ENCODE peak calls at places on chromosomes 4 and X, in five cellular contexts. H is activated T-cell treated with anti-CD3 and anti-CD28 coated beads for 24 hours; V is stimulated activated CD4-positive, alpha-beta T cell treated with anti-CD3 and anti-CD28 coated beads, Interleukin-15, amount 100 ng/mL, for 24 hours; J is caudate nucleus; L is stimulated activated naive CD4-positive, alpha-beta T cell treated with Interleukin-2 at 50 U/mL for 16 hours. N is an unnamed sample.
A peak's percentile ranks its signal among the peaks of the same experiment; 100 is the strongest.

GRCh38 chr4:69936566-69936965 is 5.7 kb downstream of the CSN1S1 start:
- DNase-seq in H (no peak), V (no peak), J (no peak), L (no peak), N (no peak)

GRCh38 chrX:151703487-151703886 is 8.2 kb downstream of the PRRG3 start:
- DNase-seq in H (no peak), V (no peak), J (no peak), L (no peak), N (no peak)

GRCh38 chr4:13481569-13481968 is 2.6 kb downstream of the RAB28 start:
- DNase-seq in H (no peak), V (no peak), J (no peak), L (no peak), N (no peak)

GRCh38 chrX:149650162-149650561 is 18.6 kb upstream of the TMEM185A start:
- DNase-seq in H (no peak), V (no peak), J (no peak), L (no peak), N (no peak)

GRCh38 chr4:37464373-37464772 is 219.8 kb downstream of the NWD2 start:
- DNase-seq in H (no peak), V (no peak), J (no peak), L (no peak), N (no peak)

GRCh38 chr4:122687450-122688121 is 44.9 kb upstream of the BBS12 start:
- DNase-seq in H (no peak), V (no peak), J (peak; percentile 8), L (no peak), N (no peak)

GRCh38 chr4:1869530-1870327 is 1.5 kb upstream of the NSD2 start:
- DNase-seq in H (no peak), V (no peak), J (no peak), L (no peak), N (no peak)

GRCh38 chr4:108454227-108454626 is 166.1 kb upstream of the RPL34 start:
- DNase-seq in H (no peak), V (no peak), J (no peak), L (no peak), N (no peak)

GRCh38 chr4:8644461-8644891 is 51.9 kb downstream of the CPZ start:
- DNase-seq in H (no peak), V (no peak), J (no peak), L (no peak), N (no peak)

GRCh38 chrX:45888518-45888917 is 656.7 kb downstream of the ZNF674 start:
- DNase-seq in H (no peak), V (no peak), J (no peak), L (no peak), N (no peak)

GRCh38 chr4:183348706-183349659 is 26.8 kb upstream of the CLDN24 start:
- DNase-seq in H (peak; percentile 10), V (peak; percentile 61), J (no peak), L (peak; percentile 24), N (no peak)

GRCh38 chr4:55475394-55476243 is 71.1 kb downstream of the CLOCK start:
- DNase-seq in H (no peak), V (peak; percentile 6), J (no peak), L (no peak), N (no peak)

GRCh38 chr4:12548678-12549077 is 935.5 kb downstream of the RAB28 start:
- DNase-seq in H (no peak), V (no peak), J (no peak), L (no peak), N (no peak)

GRCh38 chrX:109732319-109732779 is 708 bp downstream of the ACSL4 start:
- DNase-seq in H (peak; percentile 3), V (peak; percentile 30), J (no peak), L (no peak), N (no peak)

GRCh38 chr4:136755531-136755916 is 776.8 kb downstream of the PCDH18 start:
- DNase-seq in H (no peak), V (no peak), J (no peak), L (no peak), N (no peak)

GRCh38 chrX:46180258-46180687 is 364.9 kb downstream of the ZNF674 start:
- DNase-seq in H (no peak), V (peak; percentile 22), J (no peak), L (no peak), N (no peak)

GRCh38 chr4:24979554-24979953 is 51.2 kb downstream of the LGI2 start:
- DNase-seq in H (no peak), V (no peak), J (no peak), L (no peak), N (no peak)

GRCh38 chrX:21723097-21723496 is 34.8 kb downstream of the SMPX start:
- DNase-seq in H (no peak), V (no peak), J (no peak), L (no peak), N (no peak)

GRCh38 chr4:103032575-103032974 is 13.1 kb upstream of the SLC9B1 start:
- DNase-seq in H (no peak), V (no peak), J (no peak), L (no peak), N (no peak)